ENCODE peak calls at places on chromosomes 11 and 22, in nine cellular contexts. R is hepatocyte, Y is PC-3, C is cardiac muscle cell, E is brain microvascular endothelial cell, L is OCI-LY7, J is testis, F is ovary, T is left ventricle myocardium inferior. P is an unnamed sample.

GRCh38 chr11:65885808-65886536 is 2.3 kb downstream of the FIBP start:
- DNase-seq in R (no peak), Y (no peak), C (no peak), E (no peak), L (no peak), J (no peak), F (no peak), T (no peak), P (no peak)

GRCh38 chr11:16902979-16903378 is 111.2 kb downstream of the PLEKHA7 start:
- DNase-seq in R (no peak), Y (no peak), C (no peak), E (no peak), L (no peak), J (no peak), F (no peak), T (no peak), P (no peak)

GRCh38 chr11:63769044-63769718 is 606 bp upstream of the ZFTA start:
- DNase-seq in R (peak; percentile 68), Y (peak; percentile 46), C (peak; percentile 44), E (no peak), L (peak; percentile 55), J (peak; percentile 29), F (peak; percentile 48), T (peak; percentile 51), P (peak; percentile 21)

GRCh38 chr11:72370201-72370600 is 64.1 kb downstream of the CLPB start:
- DNase-seq in R (no peak), Y (no peak), C (no peak), E (no peak), L (no peak), J (no peak), F (no peak), T (no peak), P (no peak)

GRCh38 chr11:31959711-31960110 is 131.2 kb upstream of the RCN1 start:
- DNase-seq in R (no peak), Y (peak; percentile 83), C (no peak), E (no peak), L (no peak), J (no peak), F (no peak), T (no peak), P (peak; percentile 11)

GRCh38 chr11:65215441-65216076 is 33.8 kb downstream of the CAPN1 start:
- DNase-seq in R (no peak), Y (no peak), C (no peak), E (no peak), L (no peak), J (no peak), F (no peak), T (no peak), P (no peak)

GRCh38 chr11:1863352-1864215 is 10.7 kb downstream of the LSP1 start:
- DNase-seq in R (peak; percentile 64), Y (peak; percentile 79), C (peak; percentile 90), E (peak; percentile 85), L (no peak), J (peak; percentile 80), F (peak; percentile 86), T (peak; percentile 87), P (peak; percentile 89)

GRCh38 chr11:72321381-72321996 is 77.5 kb upstream of the PHOX2A start:
- DNase-seq in R (no peak), Y (peak; percentile 75), C (peak; percentile 17), E (peak; percentile 57), L (no peak), J (no peak), F (no peak), T (no peak), P (peak; percentile 25)

GRCh38 chr22:49551897-49552659 is 275.6 kb downstream of the BRD1 start:
- DNase-seq in R (no peak), Y (no peak), C (no peak), E (no peak), L (no peak), J (no peak), F (no peak), T (no peak), P (no peak)

GRCh38 chr11:59216654-59217640 is 4.2 kb upstream of the MPEG1 start:
- DNase-seq in R (no peak), Y (peak; percentile 85), C (peak; percentile 42), E (no peak), L (peak; percentile 94), J (peak; percentile 32), F (no peak), T (no peak), P (peak; percentile 57)

GRCh38 chr11:34379081-34379480 is 21.3 kb upstream of the ABTB2 start:
- DNase-seq in R (no peak), Y (peak; percentile 94), C (no peak), E (peak; percentile 41), L (no peak), J (no peak), F (no peak), T (no peak), P (no peak)

GRCh38 chr22:41976070-41976901 is 7.0 kb downstream of the SEPTIN3 start:
- DNase-seq in R (peak; percentile 68), Y (no peak), C (no peak), E (no peak), L (no peak), J (peak; percentile 37), F (no peak), T (peak; percentile 31), P (peak; percentile 15)

GRCh38 chr11:75351541-75352416 is at the start of gene ARRB1:
- DNase-seq in R (peak; percentile 88), Y (peak; percentile 48), C (peak; percentile 70), E (peak; percentile 6), L (no peak), J (peak; percentile 53), F (peak; percentile 78), T (peak; percentile 77), P (peak; percentile 50)

GRCh38 chr11:46604796-46605195 is 11.0 kb upstream of the AMBRA1 start:
- DNase-seq in R (no peak), Y (no peak), C (no peak), E (no peak), L (no peak), J (no peak), F (no peak), T (no peak), P (no peak)

GRCh38 chr11:90179923-90180322 is 42.9 kb downstream of the CHORDC1 start:
- DNase-seq in R (no peak), Y (no peak), C (no peak), E (no peak), L (no peak), J (no peak), F (no peak), T (no peak), P (no peak)
- H3K27ac ChIP-seq in R (no peak overlapping the region), Y (no peak overlapping the region), C (no peak overlapping the region), E (no peak overlapping the region), L (no peak overlapping the region), J (no peak overlapping the region), F (no peak overlapping the region), T (no peak overlapping the region), P (no peak overlapping the region)

GRCh38 chr11:79228417-79228755 is 212.4 kb downstream of the TENM4 start:
- DNase-seq in R (no peak), Y (no peak), C (no peak), E (no peak), L (no peak), J (no peak), F (no peak), T (no peak), P (no peak)

GRCh38 chr11:79226136-79226535 is 214.7 kb downstream of the TENM4 start:
- DNase-seq in R (no peak), Y (no peak), C (no peak), E (no peak), L (no peak), J (no peak), F (no peak), T (no peak), P (no peak)

GRCh38 chr11:79227308-79227707 is 213.5 kb downstream of the TENM4 start:
- DNase-seq in R (no peak), Y (no peak), C (no peak), E (no peak), L (no peak), J (no peak), F (no peak), T (no peak), P (no peak)

GRCh38 chr11:79229047-79229446 is 211.8 kb downstream of the TENM4 start:
- DNase-seq in R (no peak), Y (peak; percentile 33), C (no peak), E (no peak), L (no peak), J (no peak), F (no peak), T (no peak), P (no peak)

DNA sequence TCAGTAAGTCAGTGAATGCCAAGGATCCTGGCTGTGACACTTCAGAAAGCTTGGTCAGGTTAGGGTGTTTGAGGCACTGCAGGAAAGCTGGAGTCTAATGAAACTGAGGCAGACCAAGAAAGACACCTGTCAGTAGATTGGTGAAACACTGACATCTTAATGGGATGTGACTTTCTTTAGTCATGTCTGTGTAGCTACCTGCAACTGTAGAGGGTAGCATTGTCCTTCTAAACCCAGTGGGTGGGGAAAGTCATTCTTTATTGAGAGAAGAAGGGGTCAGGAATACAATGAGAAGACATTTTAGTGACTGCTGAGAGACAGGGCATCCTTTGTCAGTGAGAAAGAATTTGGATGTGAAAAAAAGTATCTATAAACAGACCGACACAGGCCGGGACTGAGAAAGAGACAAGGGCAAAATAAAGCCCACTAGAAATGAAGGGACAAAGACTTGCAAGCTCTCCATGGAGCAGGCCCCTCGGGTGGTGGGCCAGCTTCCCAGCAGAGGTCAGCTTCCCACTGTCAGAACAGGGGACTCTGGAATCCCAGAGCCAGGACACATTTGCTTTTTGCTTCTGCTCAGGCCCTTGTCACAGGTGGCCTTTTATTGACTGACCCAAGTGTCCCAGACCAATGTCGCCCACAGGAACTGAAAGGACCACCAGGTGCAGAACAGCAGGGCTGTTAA is 213.0 kb downstream of the TENM4 start:
- DNase-seq in R (no peak), Y (no peak), C (no peak), E (no peak), L (no peak), J (no peak), F (no peak), T (no peak), P (no peak)
- TF ChIP-seq CTCF in R (peak; percentile 6), Y (no peak), C (peak; percentile 6), E (no peak), L (no peak), J (no peak), F (no peak), T (no peak), P (no peak)

GRCh38 chr22:29443861-29444431 is 5.6 kb downstream of the RFPL1 start:
- DNase-seq in R (no peak), Y (no peak), C (no peak), E (no peak), L (no peak), J (no peak), F (no peak), T (no peak), P (no peak)
- H3K27ac ChIP-seq in R (no peak overlapping the region), Y (no peak overlapping the region), C (no peak overlapping the region), E (peak overlapping the region; percentile 23), L (no peak overlapping the region), J (no peak overlapping the region), F (no peak overlapping the region), T (no peak overlapping the region), P (no peak overlapping the region)

GRCh38 chr22:27809226-27809625 is 7.7 kb upstream of the MN1 start:
- DNase-seq in R (no peak), Y (no peak), C (no peak), E (no peak), L (no peak), J (no peak), F (no peak), T (no peak), P (no peak)
- TF ChIP-seq CTCF in R (no peak), Y (no peak), C (no peak), E (no peak), L (no peak), J (no peak), F (no peak), T (no peak), P (no peak)

GRCh38 chr22:45496451-45496941 is 6.2 kb upstream of the FBLN1 start:
- DNase-seq in R (no peak), Y (no peak), C (no peak), E (no peak), L (no peak), J (no peak), F (no peak), T (no peak), P (no peak)
- H3K27ac ChIP-seq in R (peak overlapping the region; percentile 61), Y (no peak overlapping the region), C (no peak overlapping the region), E (no peak overlapping the region), L (no peak overlapping the region), J (no peak overlapping the region), F (no peak overlapping the region), T (peak overlapping the region; percentile 70), P (no peak overlapping the region)